ENCODE peak calls at places on chromosomes 2 and 18, in six cellular contexts. Z is cardiac muscle cell; S is effector memory CD4-positive, alpha-beta T cell; D is OCI-LY7; V is GM23248; H is uterus. G is an unnamed sample.

GRCh38 chr2:30670453-30670852 is 136.8 kb downstream of the CAPN13 start:
- DNase-seq in Z (peak; percentile 22), H (no peak), V (no peak), S (no peak), D (peak; percentile 33), G (no peak)

GRCh38 chr2:83368916-83369315 is 1090.2 kb downstream of the SUCLG1 start:
- DNase-seq in H (no peak), S (no peak), Z (peak; percentile 41), D (no peak), V (peak; percentile 58), G (no peak)

GRCh38 chr2:233922471-233922870 is 5.3 kb downstream of the TRPM8 start:
- DNase-seq in Z (no peak), D (no peak), V (no peak), H (no peak), S (no peak), G (no peak)

GRCh38 chr2:172624996-172625395 is 69.1 kb downstream of the PDK1 start:
- DNase-seq in S (no peak), V (peak; percentile 52), H (no peak), Z (no peak), D (no peak), G (no peak)

GRCh38 chr2:118914721-118915453 is 27.1 kb upstream of the MARCO start:
- DNase-seq in S (no peak), H (no peak), Z (no peak), V (no peak), D (no peak), G (no peak)

GRCh38 chr2:200049086-200049485 is 93.7 kb downstream of the MAIP1 start:
- DNase-seq in H (no peak), S (no peak), D (no peak), V (no peak), Z (no peak), G (no peak)

GRCh38 chr2:134139615-134140014 is 114.3 kb upstream of the MGAT5 start:
- DNase-seq in S (no peak), H (no peak), Z (no peak), D (no peak), V (no peak), G (no peak)

GRCh38 chr2:206982360-206982759 is 43.0 kb downstream of the CPO start:
- DNase-seq in S (no peak), V (no peak), Z (no peak), H (no peak), D (no peak), G (no peak)

GRCh38 chr2:7133521-7133920 is 216.3 kb downstream of the RNF144A start:
- DNase-seq in Z (no peak), V (peak; percentile 33), H (no peak), S (no peak), D (no peak), G (no peak)

GRCh38 chr18:57980573-57981348 is 63.3 kb upstream of the NEDD4L start:
- DNase-seq in H (no peak), S (no peak), V (no peak), Z (no peak), D (no peak), G (no peak)

GRCh38 chr18:3071676-3072075 is 58.7 kb upstream of the LPIN2 start:
- DNase-seq in V (no peak), D (no peak), S (no peak), H (no peak), Z (no peak), G (no peak)

GRCh38 chr2:226671177-226671676 is 128.4 kb downstream of the IRS1 start:
- DNase-seq in D (no peak), H (no peak), V (no peak), S (no peak), Z (no peak), G (peak; percentile 7)

GRCh38 chr2:228674155-228674554 is 492.7 kb upstream of the SPHKAP start:
- DNase-seq in D (no peak), V (no peak), H (no peak), S (no peak), Z (no peak), G (no peak)

GRCh38 chr2:8851811-8852560 is 14.6 kb upstream of the KIDINS220 start:
- DNase-seq in H (no peak), V (peak; percentile 76), S (no peak), Z (peak; percentile 35), D (no peak), G (peak; percentile 36)

GRCh38 chr2:86000131-86000937 is 105.4 kb downstream of the POLR1A start:
- DNase-seq in S (no peak), Z (peak; percentile 14), D (no peak), H (no peak), V (peak; percentile 54), G (no peak)

GRCh38 chr2:161134547-161135518 is 25.4 kb upstream of the TANK start:
- DNase-seq in H (no peak), D (no peak), V (no peak), S (no peak), Z (peak; percentile 33), G (no peak)

GRCh38 chr2:60500861-60501260 is 52.6 kb downstream of the BCL11A start:
- DNase-seq in S (no peak), D (no peak), Z (no peak), H (no peak), V (peak; percentile 68), G (no peak)

GRCh38 chr2:237695201-237695780 is 67.9 kb downstream of the LRRFIP1 start:
- DNase-seq in Z (peak; percentile 68), H (peak; percentile 4), V (peak; percentile 95), D (peak; percentile 88), S (no peak), G (no peak)

GRCh38 chr2:174931724-174932123 is 73.5 kb downstream of the CHN1 start:
- DNase-seq in D (no peak), Z (peak; percentile 59), H (no peak), S (no peak), V (peak; percentile 30), G (no peak)

GRCh38 chr18:41645600-41646360 is 309.3 kb upstream of the PIK3C3 start:
- DNase-seq in D (no peak), H (no peak), Z (no peak), S (no peak), V (no peak), G (no peak)

GRCh38 chr2:201972621-201973255 is 60.9 kb upstream of the FZD7 start:
- DNase-seq in S (no peak), D (no peak), Z (no peak), V (no peak), H (no peak), G (peak; percentile 9)

GRCh38 chr18:63867368-63867767 is 20.1 kb upstream of the SERPINB2 start:
- DNase-seq in S (no peak), V (peak; percentile 17), D (no peak), Z (no peak), H (no peak), G (no peak)

GRCh38 chr2:238509151-238509820 is 82.6 kb downstream of the ASB1 start:
- DNase-seq in Z (peak; percentile 72), S (no peak), H (no peak), D (no peak), V (peak; percentile 29), G (no peak)

GRCh38 chr2:2798337-2798736 is 467.3 kb upstream of the MYT1L start:
- DNase-seq in D (no peak), V (no peak), S (no peak), Z (no peak), H (no peak), G (no peak)

GRCh38 chr2:2801458-2801857 is 470.4 kb upstream of the MYT1L start:
- DNase-seq in Z (no peak), V (no peak), H (no peak), D (no peak), S (no peak), G (no peak)

GRCh38 chr2:2800697-2801096 is 469.6 kb upstream of the MYT1L start:
- DNase-seq in H (no peak), V (no peak), S (no peak), Z (no peak), D (no peak), G (no peak)

GRCh38 chr2:2799151-2799697 is 468.1 kb upstream of the MYT1L start:
- DNase-seq in D (no peak), V (no peak), Z (no peak), S (no peak), H (no peak), G (no peak)

DNA sequence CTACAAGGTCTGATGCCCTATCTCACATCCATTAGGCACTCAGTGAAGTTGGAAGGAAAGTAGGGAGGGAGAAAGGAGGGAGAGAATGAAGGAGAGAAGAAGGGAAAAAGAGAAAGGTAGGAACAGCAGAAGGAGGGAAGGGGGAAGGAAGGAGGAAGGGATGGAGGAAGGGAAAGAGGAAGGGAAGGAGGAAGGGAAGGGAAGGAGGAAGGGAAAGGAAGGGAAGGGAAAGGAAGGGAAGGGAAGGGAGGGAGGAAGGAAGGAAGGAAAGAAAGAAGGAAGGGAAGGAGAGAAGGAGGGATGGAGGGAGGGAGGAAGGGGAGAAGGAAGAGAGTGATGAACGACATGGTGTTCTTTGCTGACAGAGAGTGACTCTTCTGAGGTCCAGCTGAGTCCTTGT is 468.9 kb upstream of the MYT1L start:
- DNase-seq in V (no peak), Z (no peak), S (no peak), H (no peak), D (no peak), G (no peak)
- H3K9me3 ChIP-seq in V (no peaks in the 10 kb centered on the region), Z (no peaks in the 10 kb centered on the region), S (no peaks in the 10 kb centered on the region), H (no peaks in the 10 kb centered on the region), D (no peaks in the 10 kb centered on the region), G (no peaks in the 10 kb centered on the region)

DNA sequence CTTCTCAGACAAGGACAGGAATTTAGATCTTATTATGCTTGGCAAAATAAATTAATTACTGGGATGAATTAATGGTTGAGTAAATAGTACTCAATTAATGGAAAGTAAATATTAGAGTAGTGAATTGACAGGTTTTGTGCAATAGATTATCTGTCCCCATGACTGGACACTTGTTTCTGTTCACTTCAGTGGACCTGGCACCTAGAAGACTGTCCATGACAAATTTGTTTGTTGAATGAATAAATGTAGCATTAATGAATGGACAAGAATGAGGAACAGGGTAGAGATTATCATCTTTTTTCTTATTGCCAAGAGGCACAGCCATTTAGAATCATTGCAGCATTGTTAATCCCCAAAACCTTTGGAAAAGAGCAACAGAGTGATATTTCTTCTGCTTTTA is 570.0 kb upstream of the CRIM1 start:
- DNase-seq in S (no peak), Z (no peak), H (no peak), V (no peak), D (no peak), G (no peak)
- H3K9me3 ChIP-seq in S (no peaks in the 10 kb centered on the region), Z (no peaks in the 10 kb centered on the region), H (no peaks in the 10 kb centered on the region), V (no peaks in the 10 kb centered on the region), D (no peaks in the 10 kb centered on the region), G (no peaks in the 10 kb centered on the region)

DNA sequence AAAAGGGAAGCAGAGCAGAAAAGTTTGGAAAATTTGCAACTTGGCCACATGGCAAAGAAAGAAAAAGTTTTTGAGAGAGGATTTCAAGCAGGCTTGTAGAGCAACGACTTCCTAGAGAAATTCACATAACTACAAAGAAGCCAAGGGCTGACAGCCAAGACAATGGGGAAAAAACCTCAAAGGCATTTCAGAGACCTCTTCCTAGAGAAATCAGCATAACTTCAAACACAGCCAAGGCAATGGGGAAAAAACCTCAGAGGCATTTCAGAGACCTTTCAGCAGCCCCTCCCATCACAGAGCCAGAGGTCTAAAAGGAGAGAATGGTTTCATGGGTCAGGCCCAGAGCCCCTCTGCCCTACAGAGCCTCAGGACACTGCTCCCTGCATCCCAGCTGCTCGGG is 7.2 kb downstream of the ADI1 start:
- DNase-seq in D (no peak), S (no peak), V (no peak), Z (peak; percentile 19), H (no peak), G (no peak)
- H3K9me3 ChIP-seq in D (peaks cover 16% of the 10 kb centered on the region), S (peaks cover 4% of the 10 kb centered on the region), V (no peaks in the 10 kb centered on the region), Z (no peaks in the 10 kb centered on the region), H (no peaks in the 10 kb centered on the region), G (no peaks in the 10 kb centered on the region)

DNA sequence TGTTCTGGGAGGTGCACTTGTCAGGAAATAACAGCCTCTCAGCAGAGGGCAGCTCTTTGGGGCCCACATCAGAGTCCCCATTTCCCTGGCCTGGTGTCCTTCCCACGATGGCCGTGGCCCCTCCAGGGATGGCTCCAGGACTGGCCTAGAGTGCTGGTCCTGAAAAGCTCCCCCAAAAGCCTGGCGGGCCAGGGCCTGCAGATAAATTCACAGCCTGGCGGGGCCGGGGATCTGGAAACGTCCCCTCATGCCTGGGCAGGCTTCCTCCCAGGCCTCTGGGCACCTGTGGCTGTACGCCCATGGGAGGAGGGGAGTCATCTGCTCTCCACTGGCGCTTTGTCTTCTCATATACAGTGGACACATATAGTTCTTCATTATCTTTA is 52.6 kb upstream of the HS6ST1 start:
- DNase-seq in V (no peak), S (no peak), D (no peak), Z (no peak), H (no peak), G (no peak)
- H3K9me3 ChIP-seq in V (no peaks in the 10 kb centered on the region), S (no peaks in the 10 kb centered on the region), D (no peaks in the 10 kb centered on the region), Z (no peaks in the 10 kb centered on the region), H (no peaks in the 10 kb centered on the region), G (no peaks in the 10 kb centered on the region)

G was measured in HAP-1.